ENCODE peak calls at places on chromosome 1, in seven cellular contexts. I, S, H, K, U, N and Y are unnamed samples.
A peak's percentile ranks its signal among the peaks of the same experiment; 100 is the strongest.

GRCh38 chr1:218664385-218665170 is 319.4 kb downstream of the TGFB2 start:
- DNase-seq in I (no peak), S (no peak), H (no peak), K (no peak), U (no peak), N (peak; percentile 78), Y (no peak)

GRCh38 chr1:88237026-88237425 is 447.0 kb upstream of the PKN2 start:
- DNase-seq in I (no peak), S (no peak), H (no peak), K (no peak), U (no peak), N (peak; percentile 6), Y (no peak)

GRCh38 chr1:229984310-229984991 is 82.6 kb upstream of the GALNT2 start:
- DNase-seq in I (no peak), S (no peak), H (no peak), K (no peak), U (no peak), N (no peak), Y (no peak)

GRCh38 chr1:119285482-119285881 is 83.1 kb upstream of the HAO2 start:
- DNase-seq in I (no peak), S (peak; percentile 18), H (no peak), K (peak; percentile 46), U (no peak), N (peak; percentile 93), Y (no peak)

GRCh38 chr1:158145173-158145719 is 35.4 kb upstream of the CD1D start:
- DNase-seq in I (peak; percentile 41), S (no peak), H (no peak), K (no peak), U (no peak), N (peak; percentile 31), Y (peak; percentile 24)

GRCh38 chr1:59265622-59266021 is 31.3 kb upstream of the FGGY start:
- DNase-seq in I (no peak), S (no peak), H (no peak), K (no peak), U (no peak), N (no peak), Y (no peak)

GRCh38 chr1:193118194-193118593 is 3.6 kb upstream of the CDC73 start:
- DNase-seq in I (no peak), S (no peak), H (no peak), K (no peak), U (no peak), N (no peak), Y (no peak)

GRCh38 chr1:243393093-243393492 is 137.3 kb downstream of the SDCCAG8 start:
- DNase-seq in I (no peak), S (no peak), H (no peak), K (no peak), U (no peak), N (no peak), Y (no peak)

GRCh38 chr1:23657659-23658275 is 33.8 kb upstream of the RPL11 start:
- DNase-seq in I (no peak), S (no peak), H (no peak), K (peak; percentile 70), U (peak; percentile 19), N (peak; percentile 38), Y (peak; percentile 54)

GRCh38 chr1:37338658-37339057 is 135.7 kb upstream of the ZC3H12A start:
- DNase-seq in I (no peak), S (no peak), H (peak; percentile 92), K (no peak), U (no peak), N (no peak), Y (no peak)

GRCh38 chr1:61448934-61449368 is 276.0 kb downstream of the TM2D1 start:
- DNase-seq in I (peak; percentile 85), S (no peak), H (no peak), K (no peak), U (no peak), N (no peak), Y (no peak)

GRCh38 chr1:202374077-202374476 is 25.6 kb downstream of the PPP1R12B start:
- DNase-seq in I (no peak), S (no peak), H (peak; percentile 72), K (no peak), U (no peak), N (no peak), Y (no peak)

GRCh38 chr1:15246960-15247614 is at the start of gene FHAD1:
- DNase-seq in I (no peak), S (no peak), H (peak; percentile 36), K (peak; percentile 85), U (peak; percentile 43), N (peak; percentile 68), Y (peak; percentile 44)

GRCh38 chr1:36285450-36286101 is 20.6 kb upstream of the SH3D21 start:
- DNase-seq in I (peak; percentile 80), S (peak; percentile 81), H (peak; percentile 64), K (peak; percentile 73), U (peak; percentile 42), N (peak; percentile 92), Y (peak; percentile 65)